ENCODE peak calls at places on chromosomes 3 and 15, in five cellular contexts. Q is esophagus squamous epithelium, V is H1, I is heart left ventricle, B is PC-3. W is an unnamed sample.

GRCh38 chr3:29307229-29307796 is 26.4 kb downstream of the RBMS3 start:
- DNase-seq in B (no peak), I (no peak), V (no peak), Q (no peak), W (no peak)

GRCh38 chr15:41891226-41891625 is 2.6 kb downstream of the SPTBN5 start:
- DNase-seq in B (no peak), V (no peak), I (no peak), Q (no peak), W (no peak)

GRCh38 chr15:38536201-38536676 is 28.4 kb downstream of the RASGRP1 start:
- DNase-seq in B (no peak), V (no peak), Q (no peak), I (peak; percentile 53), W (peak; percentile 36)

GRCh38 chr15:32851619-32852416 is 134.0 kb downstream of the GREM1 start:
- DNase-seq in B (peak; percentile 69), Q (no peak), I (no peak), V (no peak), W (no peak)

GRCh38 chr3:96843505-96844203 is 29.3 kb downstream of the EPHA6 start:
- DNase-seq in Q (no peak), I (no peak), B (no peak), V (no peak), W (no peak)

GRCh38 chr3:64224826-64225606 is at the start of gene PRICKLE2:
- DNase-seq in Q (no peak), I (peak; percentile 81), B (no peak), V (no peak), W (peak; percentile 89)

GRCh38 chr15:95559875-95560394 is 770.6 kb upstream of the NR2F2 start:
- DNase-seq in V (no peak), B (peak; percentile 81), Q (no peak), I (no peak), W (no peak)

GRCh38 chr3:177478170-177478859 is 281.0 kb upstream of the TBL1XR1 start:
- DNase-seq in V (no peak), Q (no peak), B (peak; percentile 98), I (no peak), W (peak; percentile 25)

GRCh38 chr3:100020876-100021644 is 93.2 kb downstream of the FILIP1L start:
- DNase-seq in V (no peak), B (no peak), Q (no peak), I (no peak), W (no peak)

GRCh38 chr3:9135526-9135925 is 113.9 kb downstream of the SRGAP3 start:
- DNase-seq in B (no peak), I (no peak), V (peak; percentile 50), Q (no peak), W (no peak)
- TF ChIP-seq CTCF in B (no peak), I (no peak), V (peak; percentile 40), Q (no peak), W (no peak)

GRCh38 chr15:86162676-86163075 is 83.0 kb downstream of the AGBL1 start:
- DNase-seq in I (no peak), V (no peak), Q (no peak), B (no peak), W (no peak)

GRCh38 chr15:86167816-86168215 is 88.1 kb downstream of the AGBL1 start:
- DNase-seq in I (no peak), Q (no peak), V (no peak), B (no peak), W (no peak)

GRCh38 chr15:86164222-86164898 is 84.7 kb downstream of the AGBL1 start:
- DNase-seq in B (no peak), I (no peak), V (no peak), Q (no peak), W (no peak)

GRCh38 chr15:86163771-86164170 is 84.1 kb downstream of the AGBL1 start:
- DNase-seq in Q (no peak), I (no peak), B (no peak), V (no peak), W (no peak)

GRCh38 chr15:86165263-86166204 is 85.9 kb downstream of the AGBL1 start:
- DNase-seq in Q (no peak), I (no peak), V (no peak), B (no peak), W (no peak)
- H3K4me1 ChIP-seq in Q (peaks cover 8% of the 10 kb centered on the region), I (peaks cover 15% of the 10 kb centered on the region), V (peaks cover 4% of the 10 kb centered on the region), B (no peaks in the 10 kb centered on the region), W (no peaks in the 10 kb centered on the region)

DNA sequence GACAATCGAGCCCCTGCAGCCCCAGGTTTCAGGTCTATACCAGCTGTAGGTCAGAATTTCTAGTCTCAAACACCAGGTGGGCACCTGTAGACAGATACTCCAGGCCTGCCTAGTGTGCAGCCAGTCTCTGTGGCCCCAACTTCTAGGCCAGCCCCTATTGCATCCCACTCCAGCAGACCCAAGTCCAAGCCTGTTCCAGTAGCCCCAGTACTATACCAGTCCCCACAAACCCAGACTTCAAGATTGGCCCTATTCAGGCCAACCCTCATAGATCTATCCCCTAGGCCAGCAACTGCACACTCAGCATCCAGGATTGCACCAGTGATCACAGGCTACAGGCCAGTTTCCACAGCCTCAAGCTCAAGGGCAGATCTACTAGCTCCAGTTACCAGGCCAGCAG is 344.0 kb downstream of the PYDC2 start:
- DNase-seq in B (no peak), I (no peak), V (no peak), Q (no peak), W (no peak)
- H3K9me3 ChIP-seq in B (peaks cover 13% of the 10 kb centered on the region), I (peaks cover 26% of the 10 kb centered on the region), V (no peaks in the 10 kb centered on the region), Q (peaks cover 27% of the 10 kb centered on the region), W (no peaks in the 10 kb centered on the region)

DNA sequence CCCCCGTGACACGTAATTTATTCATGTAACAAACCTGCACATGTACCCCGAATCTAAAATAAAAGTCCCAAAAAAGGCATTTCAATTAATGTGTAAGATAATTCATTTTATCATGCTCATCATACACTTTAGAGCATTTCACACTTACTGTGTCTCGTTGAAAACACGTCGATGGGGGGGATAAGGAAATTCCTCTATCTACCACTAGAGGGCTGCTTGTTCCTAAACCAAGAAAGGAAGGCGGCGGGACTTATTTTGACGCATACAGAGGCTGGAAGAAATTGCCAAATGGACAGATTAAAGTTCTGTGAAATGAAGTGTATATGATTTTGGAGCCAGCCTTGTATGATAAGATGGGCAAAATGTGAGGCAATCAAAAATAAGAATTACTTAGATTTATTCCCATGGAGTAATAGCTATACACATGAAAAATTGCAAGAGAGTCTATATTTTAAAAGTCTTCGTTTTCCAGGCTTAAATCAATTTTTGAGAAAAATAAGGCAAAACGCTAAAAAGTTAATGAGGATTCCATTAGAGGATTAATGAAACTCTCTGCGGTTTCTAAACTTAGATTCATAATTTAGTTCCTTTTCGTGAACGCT is 346.8 kb downstream of the CNTN3 start:
- DNase-seq in B (peak; percentile 52), Q (no peak), I (no peak), V (no peak), W (no peak)
- TF ChIP-seq CTCF in B (peak; percentile 72), Q (peak; percentile 47), I (peak; percentile 56), V (peak; percentile 77), W (peak; percentile 56)